ENCODE peak calls at places on chromosomes 4 and X, in seven cellular contexts. S is dorsolateral prefrontal cortex, T is mammary epithelial cell, C is AG10803, Z is astrocyte of the cerebellum, G is ovary, J is psoas muscle. U is an unnamed sample.

GRCh38 chr4:87103086-87103485 is 117.3 kb downstream of the KLHL8 start:
- DNase-seq in S (no peak), T (no peak), C (no peak), Z (no peak), G (no peak), J (no peak), U (no peak)

GRCh38 chrX:10893976-10894375 is 217.2 kb upstream of the HCCS start:
- DNase-seq in S (no peak), T (no peak), C (no peak), Z (no peak), G (peak; percentile 25), J (no peak), U (no peak)

GRCh38 chr4:126799971-126800722 is 832.6 kb upstream of the INTU start:
- DNase-seq in S (no peak), T (no peak), C (peak; percentile 66), Z (peak; percentile 31), G (no peak), J (no peak), U (no peak)

GRCh38 chr4:69881173-69881773 is 21.3 kb upstream of the SULT1E1 start:
- DNase-seq in S (no peak), T (peak; percentile 27), C (peak; percentile 48), Z (no peak), G (no peak), J (no peak), U (no peak)

GRCh38 chr4:150679767-150680088 is 97.8 kb downstream of the MAB21L2 start:
- DNase-seq in S (no peak), T (no peak), C (no peak), Z (no peak), G (no peak), J (no peak), U (no peak)

GRCh38 chrX:17563515-17563914 is 173.8 kb upstream of the SCML1 start:
- DNase-seq in S (no peak), T (peak; percentile 48), C (peak; percentile 50), Z (peak; percentile 51), G (no peak), J (no peak), U (no peak)

GRCh38 chrX:122816288-122816687 is 367.8 kb upstream of the GRIA3 start:
- DNase-seq in S (no peak), T (no peak), C (no peak), Z (no peak), G (no peak), J (no peak), U (no peak)

GRCh38 chrX:39766085-39766726 is 331.6 kb downstream of the BCOR start:
- DNase-seq in S (no peak), T (no peak), C (no peak), Z (no peak), G (no peak), J (no peak), U (no peak)

GRCh38 chr4:168677063-168677462 is 180.2 kb downstream of the PALLD start:
- DNase-seq in S (no peak), T (no peak), C (no peak), Z (no peak), G (no peak), J (no peak), U (no peak)

GRCh38 chr4:14749910-14750309 is 252.4 kb upstream of the CPEB2 start:
- DNase-seq in S (peak; percentile 46), T (peak; percentile 47), C (peak; percentile 12), Z (no peak), G (no peak), J (peak; percentile 13), U (no peak)

GRCh38 chr4:91826186-91826585 is 477.6 kb upstream of the GRID2 start:
- DNase-seq in S (no peak), T (peak; percentile 87), C (no peak), Z (peak; percentile 2), G (no peak), J (no peak), U (no peak)

GRCh38 chr4:34417160-34417559 is 1827.2 kb downstream of the ARAP2 start:
- DNase-seq in S (no peak), T (peak; percentile 0), C (peak; percentile 0), Z (no peak), G (no peak), J (no peak), U (no peak)

GRCh38 chr4:34422472-34422871 is 1821.8 kb downstream of the ARAP2 start:
- DNase-seq in S (no peak), T (no peak), C (peak; percentile 4), Z (peak; percentile 12), G (no peak), J (no peak), U (no peak)
- H3K4me3 ChIP-seq in S (no peak overlapping the region), T (no peak overlapping the region), C (no peak overlapping the region), Z (no peak overlapping the region), G (no peak overlapping the region), J (no peak overlapping the region), U (no peak overlapping the region)

GRCh38 chr4:183249854-183250253 is 70.2 kb downstream of the CLDN22 start:
- DNase-seq in S (no peak), T (peak; percentile 21), C (peak; percentile 53), Z (peak; percentile 23), G (no peak), J (no peak), U (no peak)
- TF ChIP-seq CTCF in S (peak; percentile 64), T (peak; percentile 28), C (peak; percentile 58), Z (peak; percentile 42), G (no peak), J (peak; percentile 33), U (peak; percentile 49)

GRCh38 chr4:39700500-39700899 is 2.6 kb downstream of the UBE2K start:
- DNase-seq in S (no peak), T (no peak), C (no peak), Z (no peak), G (no peak), J (no peak), U (no peak)
- H3K4me3 ChIP-seq in S (peak overlapping the region; percentile 96), T (peak overlapping the region; percentile 5), C (peak overlapping the region; percentile 92), Z (peak overlapping the region; percentile 84), G (no peak overlapping the region), J (peak overlapping the region; percentile 85), U (no peak overlapping the region)

DNA sequence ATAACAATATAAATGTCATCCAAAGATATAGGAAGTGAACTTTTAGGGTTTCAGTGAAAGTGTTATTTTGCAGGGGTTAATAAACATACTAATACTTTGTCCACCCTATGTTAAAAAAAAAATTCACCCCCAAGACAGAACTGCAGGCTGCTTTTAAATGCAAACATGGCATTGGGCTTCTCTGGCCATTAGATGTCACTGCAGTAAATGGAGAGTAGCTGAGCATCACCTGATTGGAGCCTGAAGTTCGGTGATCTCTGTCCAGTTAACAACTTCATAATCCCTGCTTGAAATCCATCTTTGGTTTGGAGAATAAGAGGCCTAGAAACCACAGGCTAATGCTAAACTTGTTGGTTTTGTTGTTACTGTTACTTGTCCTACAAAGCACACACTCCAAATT is 18.7 kb downstream of the SLC25A43 start:
- DNase-seq in S (no peak), T (no peak), C (no peak), Z (no peak), G (no peak), J (no peak), U (no peak)
- TF ChIP-seq CTCF in S (peak; percentile 39), T (no peak), C (peak; percentile 22), Z (peak; percentile 34), G (no peak), J (no peak), U (peak; percentile 15)

GRCh38 chrX:108437354-108437753 is 868 bp downstream of the COL4A6 start:
- DNase-seq in S (no peak), T (no peak), C (no peak), Z (no peak), G (no peak), J (no peak), U (no peak)

GRCh38 chrX:108439961-108440696 is 491 bp downstream of the COL4A5 start:
- DNase-seq in S (no peak), T (no peak), C (peak; percentile 1), Z (no peak), G (peak; percentile 27), J (no peak), U (no peak)

GRCh38 chrX:108439434-108439883 is at the start of gene COL4A5:
- DNase-seq in S (no peak), T (peak; percentile 93), C (peak; percentile 61), Z (peak; percentile 74), G (peak; percentile 71), J (peak; percentile 31), U (no peak)

GRCh38 chrX:108437789-108438623 is at the start of gene COL4A6:
- DNase-seq in S (no peak), T (peak; percentile 59), C (no peak), Z (no peak), G (peak; percentile 25), J (no peak), U (no peak)

DNA sequence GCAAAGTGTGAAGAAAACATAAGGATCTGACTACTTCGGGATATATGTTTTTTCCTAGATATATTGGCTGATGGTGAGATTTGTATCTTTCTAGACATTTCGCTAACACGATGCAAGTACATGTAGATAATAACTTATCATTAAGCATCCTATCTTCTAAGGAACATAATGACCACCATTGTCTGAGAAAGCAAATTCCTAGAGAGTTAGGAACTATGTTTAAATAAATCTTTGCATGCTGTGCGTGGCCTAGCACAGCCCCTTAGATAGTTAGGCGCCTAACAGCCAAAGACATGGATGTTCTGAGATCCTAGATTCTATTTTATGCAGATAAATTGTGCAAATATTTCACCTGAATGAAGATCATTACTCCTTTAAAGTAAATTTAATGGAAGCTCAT is 3.0 kb downstream of the COL4A6 start:
- DNase-seq in S (no peak), T (no peak), C (no peak), Z (no peak), G (no peak), J (no peak), U (no peak)
- H3K4me3 ChIP-seq in S (no peak overlapping the region), T (no peak overlapping the region), C (no peak overlapping the region), Z (no peak overlapping the region), G (no peak overlapping the region), J (no peak overlapping the region), U (no peak overlapping the region)

GRCh38 chrX:48468247-48468671 is 1.8 kb downstream of the SLC38A5 start:
- DNase-seq in S (no peak), T (no peak), C (no peak), Z (no peak), G (peak; percentile 30), J (no peak), U (no peak)

GRCh38 chrX:48465336-48465933 is 4.6 kb downstream of the SLC38A5 start:
- DNase-seq in S (no peak), T (peak; percentile 67), C (peak; percentile 96), Z (peak; percentile 68), G (no peak), J (no peak), U (peak; percentile 86)

GRCh38 chrX:48468693-48469691 is 1.1 kb downstream of the SLC38A5 start:
- DNase-seq in S (no peak), T (no peak), C (no peak), Z (no peak), G (peak; percentile 36), J (no peak), U (no peak)

GRCh38 chrX:48467331-48467761 is 2.7 kb downstream of the SLC38A5 start:
- DNase-seq in S (no peak), T (no peak), C (no peak), Z (no peak), G (no peak), J (no peak), U (no peak)

DNA sequence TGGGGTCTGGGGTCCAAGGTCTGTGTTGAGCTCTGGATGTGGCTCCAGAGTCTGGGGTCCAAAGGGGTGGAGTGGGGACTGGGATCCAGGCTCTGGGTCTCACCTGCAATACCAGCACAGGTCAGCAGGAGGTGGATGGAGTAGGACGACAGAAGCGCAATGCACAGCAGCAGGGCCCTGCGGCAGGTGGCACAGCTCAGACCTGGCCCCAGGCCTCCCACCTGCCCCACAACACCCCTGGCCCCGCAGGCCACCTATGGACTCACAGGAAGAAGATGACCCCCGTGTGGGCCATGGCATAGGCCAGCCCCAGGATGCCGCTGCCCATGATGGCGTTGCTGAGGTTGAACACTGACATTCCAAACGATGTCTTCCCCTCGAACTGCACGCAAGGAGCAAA is 3.4 kb downstream of the SLC38A5 start:
- DNase-seq in S (no peak), T (no peak), C (no peak), Z (no peak), G (no peak), J (no peak), U (no peak)
- TF ChIP-seq CTCF in S (no peak), T (peak; percentile 26), C (peak; percentile 21), Z (peak; percentile 14), G (no peak), J (no peak), U (peak; percentile 23)

U was measured in AG09309.